ENCODE peak calls at places on chromosomes 4 and X, in six cellular contexts. R is A549, W is HCT116, Q is body of pancreas, S is IMR-90, Y is right lobe of liver. H is an unnamed sample. For H3K4me1, the result is how much of the 10 kb centered on the place peaks cover.

GRCh38 chr4:15162465-15163283 is 160.4 kb downstream of the CPEB2 start:
- DNase-seq in R (no peak), W (no peak), Q (no peak), S (peak), Y (no peak), H (no peak)

GRCh38 chrX:120647127-120647526 is 17.3 kb upstream of the C1GALT1C1 start:
- DNase-seq in R (no peak), W (no peak), Q (no peak), S (no peak), Y (no peak), H (no peak)

GRCh38 chr4:23878912-23879732 is 10.7 kb downstream of the PPARGC1A start:
- DNase-seq in R (no peak), W (no peak), Q (no peak), S (peak), Y (no peak), H (no peak)

GRCh38 chr4:185383451-185383850 is 12.3 kb downstream of the LRP2BP start:
- DNase-seq in R (no peak), W (no peak), Q (peak), S (no peak), Y (no peak), H (peak)

GRCh38 chrX:13418126-13419091 is 98.6 kb upstream of the ATXN3L start:
- DNase-seq in R (no peak), W (no peak), Q (no peak), S (peak), Y (no peak), H (no peak)

GRCh38 chr4:16289872-16290554 is 63.7 kb upstream of the TAPT1 start:
- DNase-seq in R (peak), W (peak), Q (no peak), S (peak), Y (no peak), H (no peak)

GRCh38 chrX:48794993-48795501 is 6.8 kb upstream of the HDAC6 start:
- DNase-seq in R (peak), W (no peak), Q (no peak), S (peak), Y (no peak), H (no peak)

GRCh38 chrX:110210417-110211139 is 107.3 kb downstream of the AMMECR1 start:
- DNase-seq in R (peak), W (peak), Q (no peak), S (peak), Y (no peak), H (no peak)

GRCh38 chrX:47143894-47144625 is 442 bp downstream of the NDUFB11 start:
- DNase-seq in R (peak), W (no peak), Q (peak), S (peak), Y (peak), H (peak)

GRCh38 chr4:573122-573892 is 2.8 kb downstream of the TMEM271 start:
- DNase-seq in R (no peak), W (no peak), Q (no peak), S (no peak), Y (no peak), H (no peak)
- H3K4me1 ChIP-seq in R (under half), W (under half), Q (under half), S (under half), Y (under half), H (under half)

GRCh38 chr4:99324361-99324760 is 3.2 kb upstream of the ADH1B start:
- DNase-seq in R (no peak), W (no peak), Q (no peak), S (no peak), Y (no peak), H (no peak)
- TF ChIP-seq POLR2A in R (no peak), W (no peak), Q (no peak), S (no peak), Y (no peak), H (no peak)

DNA sequence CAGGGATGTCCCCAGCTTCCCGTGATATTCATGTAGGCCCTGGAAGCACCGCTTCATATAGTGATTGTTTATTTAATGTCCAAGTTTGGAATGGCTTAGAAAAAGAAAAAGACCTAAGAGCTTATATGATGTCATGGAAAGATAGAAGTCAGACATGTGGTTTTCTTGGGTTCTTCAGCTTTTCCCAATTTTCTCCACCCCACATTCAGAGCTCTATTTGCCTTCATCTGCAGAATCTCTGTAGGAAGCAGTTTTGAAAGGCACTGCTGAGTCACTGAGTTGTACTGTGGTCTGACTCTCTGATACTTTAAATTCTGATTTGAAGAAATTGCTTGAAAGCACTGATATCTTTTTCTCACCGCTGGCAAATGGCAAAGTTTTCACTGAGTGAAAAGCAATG is 120.6 kb upstream of the EDNRA start:
- DNase-seq in R (no peak), W (no peak), Q (no peak), S (peak), Y (no peak), H (no peak)
- H3K4me1 ChIP-seq in R (under half), W (under half), Q (under half), S (under half), Y (under half), H (under half)

DNA sequence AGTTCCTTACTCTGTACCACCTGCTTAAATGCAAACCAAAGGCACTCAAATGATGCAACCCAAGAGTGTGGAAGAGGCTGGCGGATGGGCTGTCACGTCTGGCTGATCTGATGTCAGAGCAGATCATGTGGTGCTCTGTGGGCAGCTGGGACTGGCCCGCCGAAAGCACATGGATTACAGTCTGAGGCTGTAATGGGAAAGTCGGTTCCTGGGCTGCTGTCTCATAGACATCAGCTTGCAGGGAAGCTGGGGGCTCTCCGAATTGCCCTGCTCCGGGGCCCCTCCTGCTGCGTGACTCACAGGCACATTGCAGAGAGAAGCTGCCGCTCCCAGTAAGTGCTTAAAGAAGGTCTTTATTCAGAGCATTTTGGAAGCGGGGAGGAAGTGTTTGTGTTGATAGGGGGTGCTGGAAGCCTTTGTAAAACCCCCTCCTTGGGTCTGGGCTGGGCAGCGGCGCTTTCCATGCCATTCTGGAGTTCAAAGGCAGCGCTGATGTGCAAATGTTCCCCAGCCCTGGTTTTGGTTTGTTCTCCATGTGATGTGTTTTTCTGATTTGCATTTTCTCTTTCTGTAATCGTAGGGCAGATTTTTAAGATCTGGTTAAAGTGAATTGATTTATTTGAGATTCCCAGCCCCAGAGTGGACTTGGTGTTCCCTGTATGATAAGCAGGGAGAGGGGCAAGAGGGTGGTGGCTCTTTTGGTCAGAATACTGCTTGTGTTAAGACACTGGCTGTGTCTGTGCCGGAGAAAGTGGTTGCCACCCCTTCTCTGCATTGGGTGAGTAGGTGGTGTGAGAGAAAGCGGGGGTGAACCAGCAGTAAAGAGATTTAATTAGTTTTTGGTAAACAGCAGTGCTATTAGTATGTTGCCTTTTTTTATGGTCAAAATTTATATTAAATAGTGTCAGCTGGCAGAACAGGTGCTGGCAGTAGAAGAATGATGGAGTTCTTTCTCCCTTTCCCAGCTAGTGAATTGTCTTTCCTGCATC is 181.3 kb downstream of the LARP7 start:
- DNase-seq in R (peak), W (peak), Q (no peak), S (peak), Y (peak), H (peak)
- TF ChIP-seq POLR2A in R (no peak), W (no peak), Q (no peak), S (no peak), Y (no peak), H (no peak)

GRCh38 chr4:152462047-152462446 is 73.8 kb downstream of the FBXW7 start:
- DNase-seq in R (no peak), W (no peak), Q (no peak), S (no peak), Y (peak), H (peak)
- H3K4me1 ChIP-seq in R (under half), W (under half), Q (under half), S (under half), Y (under half), H (half or more)

GRCh38 chr4:153521467-153521866 is 55.3 kb downstream of the TMEM131L start:
- DNase-seq in R (no peak), W (no peak), Q (no peak), S (no peak), Y (no peak), H (no peak)

GRCh38 chr4:153519677-153520076 is 53.5 kb downstream of the TMEM131L start:
- DNase-seq in R (no peak), W (no peak), Q (no peak), S (no peak), Y (no peak), H (no peak)

GRCh38 chr4:153520227-153520626 is 54.1 kb downstream of the TMEM131L start:
- DNase-seq in R (no peak), W (no peak), Q (no peak), S (no peak), Y (no peak), H (no peak)

GRCh38 chr4:153521995-153522799 is 56.0 kb downstream of the TMEM131L start:
- DNase-seq in R (no peak), W (no peak), Q (no peak), S (no peak), Y (no peak), H (no peak)

DNA sequence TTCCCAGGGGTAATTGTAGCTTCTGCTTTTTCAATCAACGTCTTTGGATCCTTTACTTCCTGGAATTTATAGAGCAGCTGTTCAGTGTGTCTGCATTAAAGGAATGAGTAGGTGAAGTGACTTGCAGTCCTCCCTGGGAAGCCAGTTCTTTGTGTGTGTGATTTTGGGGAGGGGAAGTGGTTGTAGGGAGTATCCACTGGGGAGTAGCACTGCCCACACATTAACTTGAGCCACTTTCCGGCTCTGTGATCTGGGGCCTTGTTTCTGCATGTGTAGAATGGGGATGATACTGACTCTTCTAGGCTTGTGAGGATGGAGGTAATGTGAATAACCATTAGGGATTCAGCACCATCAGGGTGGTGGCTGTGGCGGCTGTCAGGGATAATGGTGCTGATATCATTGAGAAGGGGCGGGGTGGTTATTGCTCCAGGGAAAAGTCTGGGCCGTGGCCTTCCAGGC is 54.7 kb downstream of the TMEM131L start:
- DNase-seq in R (no peak), W (no peak), Q (no peak), S (no peak), Y (no peak), H (no peak)
- TF ChIP-seq POLR2A in R (no peak), W (no peak), Q (no peak), S (no peak), Y (no peak), H (no peak)

H was measured in transverse colon.